ENCODE peak calls at places on chromosome 18, in five cellular contexts. K is Peyer's patch; M is CD8-positive, alpha-beta T cell; Y is PC-3; H is mucosa of descending colon. Q is an unnamed sample.
A peak's percentile ranks its signal among the peaks of the same experiment; 100 is the strongest.

GRCh38 chr18:25335676-25336075 is 16.3 kb downstream of the ZNF521 start:
- DNase-seq in K (no peak), M (no peak), Y (no peak), H (no peak), Q (no peak)

GRCh38 chr18:5941869-5942268 is 46.5 kb upstream of the TMEM200C start:
- DNase-seq in K (no peak), M (no peak), Y (no peak), H (no peak), Q (no peak)

GRCh38 chr18:26429535-26429934 is 118.8 kb downstream of the KCTD1 start:
- DNase-seq in K (no peak), M (no peak), Y (peak; percentile 84), H (no peak), Q (no peak)

GRCh38 chr18:79784965-79785770 is 12.6 kb upstream of the KCNG2 start:
- DNase-seq in K (no peak), M (no peak), Y (no peak), H (no peak), Q (no peak)

GRCh38 chr18:59352250-59352855 is 6.7 kb downstream of the LMAN1 start:
- DNase-seq in K (no peak), M (no peak), Y (no peak), H (no peak), Q (no peak)

GRCh38 chr18:23885750-23886149 is 128.8 kb upstream of the TTC39C start:
- DNase-seq in K (no peak), M (no peak), Y (no peak), H (no peak), Q (no peak)

GRCh38 chr18:65725421-65726050 is 25.3 kb upstream of the CDH7 start:
- DNase-seq in K (peak; percentile 59), M (no peak), Y (peak; percentile 73), H (peak; percentile 69), Q (peak; percentile 14)

GRCh38 chr18:31354990-31355389 is 21.6 kb upstream of the DSG4 start:
- DNase-seq in K (no peak), M (no peak), Y (no peak), H (no peak), Q (no peak)

GRCh38 chr18:69992776-69993175 is 45.1 kb upstream of the CD226 start:
- DNase-seq in K (no peak), M (no peak), Y (peak; percentile 51), H (no peak), Q (no peak)

GRCh38 chr18:59783138-59783537 is 85.9 kb upstream of the CCBE1 start:
- DNase-seq in K (peak; percentile 51), M (no peak), Y (peak; percentile 82), H (peak; percentile 7), Q (no peak)

GRCh38 chr18:76126327-76126726 is 368.7 kb downstream of the ZNF516 start:
- DNase-seq in K (no peak), M (no peak), Y (no peak), H (no peak), Q (no peak)

GRCh38 chr18:13530879-13531387 is 195.4 kb downstream of the FAM210A start:
- DNase-seq in K (peak; percentile 72), M (no peak), Y (peak; percentile 47), H (peak; percentile 75), Q (peak; percentile 59)

GRCh38 chr18:63997606-63998005 is 27.7 kb downstream of the SERPINB8 start:
- DNase-seq in K (no peak), M (no peak), Y (no peak), H (no peak), Q (no peak)

GRCh38 chr18:21289843-21290242 is 47.8 kb downstream of the GREB1L start:
- DNase-seq in K (no peak), M (no peak), Y (no peak), H (no peak), Q (no peak)

GRCh38 chr18:12371590-12371989 is 5.4 kb downstream of the AFG3L2 start:
- DNase-seq in K (no peak), M (no peak), Y (no peak), H (no peak), Q (no peak)

GRCh38 chr18:12373032-12373770 is 3.8 kb downstream of the AFG3L2 start:
- DNase-seq in K (peak; percentile 46), M (no peak), Y (no peak), H (peak; percentile 40), Q (no peak)

GRCh38 chr18:12374398-12374797 is 2.6 kb downstream of the AFG3L2 start:
- DNase-seq in K (peak; percentile 40), M (no peak), Y (no peak), H (no peak), Q (no peak)

GRCh38 chr18:12372406-12372805 is 4.6 kb downstream of the AFG3L2 start:
- DNase-seq in K (no peak), M (no peak), Y (no peak), H (no peak), Q (no peak)

DNA sequence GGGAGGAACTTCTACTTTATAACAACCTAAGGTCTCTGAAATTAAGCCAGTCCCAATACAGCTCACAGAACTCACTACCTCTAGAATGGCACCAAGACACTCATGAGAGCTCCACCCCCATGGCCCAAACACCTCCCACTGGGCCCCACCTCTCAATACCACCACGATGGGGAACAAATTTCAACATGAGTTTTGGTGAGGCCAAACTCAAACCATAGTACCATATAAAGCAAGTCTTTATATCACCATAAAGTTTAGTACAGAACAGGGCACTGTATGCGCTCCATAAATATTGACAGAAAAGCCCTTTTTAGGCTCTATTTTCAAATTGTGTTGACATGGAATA is 3.3 kb downstream of the AFG3L2 start:
- DNase-seq in K (peak; percentile 13), M (no peak), Y (no peak), H (no peak), Q (no peak)
- H3K4me1 ChIP-seq in K (no peaks in the 10 kb centered on the region), M (peaks cover 49% of the 10 kb centered on the region), Y (peaks cover 29% of the 10 kb centered on the region), H (peaks cover 36% of the 10 kb centered on the region), Q (peaks cover 30% of the 10 kb centered on the region)

DNA sequence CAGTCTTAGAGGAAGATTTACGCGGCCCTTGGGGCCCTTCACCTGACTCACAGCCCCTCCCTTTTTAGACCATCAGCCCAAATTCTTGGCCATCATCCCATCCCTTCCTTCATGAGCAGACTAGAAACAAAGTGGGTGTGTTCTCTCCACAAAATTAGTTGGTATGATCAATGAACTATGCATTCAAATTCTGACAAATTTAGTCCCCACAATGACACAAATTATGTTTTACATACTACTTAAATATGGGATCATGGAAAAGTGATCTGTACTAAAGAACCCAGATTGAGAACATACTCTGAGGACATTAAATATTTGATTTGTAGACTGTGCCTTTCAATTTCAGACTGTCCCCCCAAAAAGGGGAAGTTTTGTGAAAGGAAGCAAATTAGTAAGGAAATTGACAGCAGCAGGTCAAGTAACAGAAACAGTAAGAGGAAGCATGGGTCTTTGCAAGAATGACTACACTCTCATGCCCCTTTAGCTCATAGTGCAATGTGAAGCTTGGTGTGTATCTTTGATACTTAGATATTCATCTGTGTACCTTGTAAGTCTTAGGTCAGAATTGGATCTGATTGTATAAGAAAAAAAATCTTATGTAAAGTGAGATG is 2.2 kb upstream of the MAPRE2 start:
- DNase-seq in K (no peak), M (no peak), Y (no peak), H (no peak), Q (no peak)
- H3K4me3 ChIP-seq in K (no peak overlapping the region), M (no peak overlapping the region), Y (no peak overlapping the region), H (no peak overlapping the region), Q (no peak overlapping the region)

GRCh38 chr18:3494245-3494526 is 44.2 kb downstream of the TGIF1 start:
- DNase-seq in K (no peak), M (no peak), Y (no peak), H (no peak), Q (no peak)
- H3K4me1 ChIP-seq in K (no peaks in the 10 kb centered on the region), M (peaks cover under 1% of the 10 kb centered on the region), Y (no peaks in the 10 kb centered on the region), H (peaks cover 2% of the 10 kb centered on the region), Q (no peaks in the 10 kb centered on the region)

GRCh38 chr18:32732165-32732564 is 40.7 kb downstream of the KLHL14 start:
- DNase-seq in K (no peak), M (no peak), Y (no peak), H (no peak), Q (no peak)

GRCh38 chr18:32730620-32731021 is 42.2 kb downstream of the KLHL14 start:
- DNase-seq in K (no peak), M (no peak), Y (no peak), H (no peak), Q (no peak)

GRCh38 chr18:32735781-32736180 is 37.0 kb downstream of the KLHL14 start:
- DNase-seq in K (no peak), M (no peak), Y (peak; percentile 56), H (no peak), Q (no peak)

GRCh38 chr18:32734442-32734841 is 38.4 kb downstream of the KLHL14 start:
- DNase-seq in K (no peak), M (no peak), Y (no peak), H (no peak), Q (no peak)

DNA sequence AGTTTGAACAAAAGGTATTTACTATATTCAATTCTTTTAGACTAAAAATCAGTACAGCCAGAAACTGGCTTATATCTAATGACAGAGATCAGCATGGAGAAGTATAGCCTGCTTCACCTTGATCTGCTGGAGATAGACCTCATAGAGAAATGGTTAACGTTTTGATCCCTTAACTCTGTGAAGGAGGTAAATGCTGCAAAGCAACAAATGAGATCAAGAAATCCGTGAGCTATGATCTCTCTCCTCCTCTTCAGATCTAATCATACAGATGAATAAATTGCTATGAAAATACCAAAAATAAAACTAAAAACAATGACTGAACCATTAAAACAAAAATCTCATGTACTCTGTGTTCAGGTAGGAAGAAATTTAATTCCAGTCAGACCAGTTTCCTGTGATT is 42.8 kb downstream of the KLHL14 start:
- DNase-seq in K (no peak), M (no peak), Y (no peak), H (no peak), Q (no peak)
- H3K4me3 ChIP-seq in K (no peak overlapping the region), M (no peak overlapping the region), Y (peak overlapping the region; percentile 69), H (no peak overlapping the region), Q (no peak overlapping the region)

GRCh38 chr18:9175115-9175514 is 38.5 kb downstream of the ANKRD12 start:
- DNase-seq in K (no peak), M (no peak), Y (no peak), H (no peak), Q (no peak)
- H3K4me1 ChIP-seq in K (peaks cover 10% of the 10 kb centered on the region), M (peaks cover 19% of the 10 kb centered on the region), Y (no peaks in the 10 kb centered on the region), H (no peaks in the 10 kb centered on the region), Q (peaks cover 22% of the 10 kb centered on the region)

Q was measured in heart right ventricle.